ENCODE peak calls at places on chromosomes 3 and 15, in ten cellular contexts. E is OCI-LY7; U is CD8-positive, alpha-beta memory T cell; G is trophoblast cell; T is tibial nerve; Y is left ventricle myocardium inferior; K is H9; X is heart right ventricle; M is Panc1; Z is gastrocnemius medialis. N is an unnamed sample.

GRCh38 chr15:57424628-57425405 is 48.5 kb downstream of the CGNL1 start:
- DNase-seq in G (peak; percentile 31), M (no peak), Y (no peak), Z (peak; percentile 23), K (no peak), E (no peak), T (no peak), U (no peak), X (no peak), N (no peak)

GRCh38 chr15:66835558-66835878 is 133.5 kb downstream of the SMAD6 start:
- DNase-seq in T (no peak), X (no peak), Y (no peak), Z (no peak), M (no peak), U (no peak), E (peak; percentile 70), K (no peak), G (no peak), N (no peak)

GRCh38 chr3:182621435-182622240 is 171.7 kb upstream of the ATP11B start:
- DNase-seq in E (peak; percentile 28), T (no peak), M (no peak), K (no peak), Y (no peak), X (no peak), Z (no peak), G (no peak), U (no peak), N (no peak)

GRCh38 chr3:108311797-108312196 is 15.4 kb downstream of the HHLA2 start:
- DNase-seq in K (peak; percentile 36), G (peak; percentile 20), T (no peak), Y (no peak), U (no peak), Z (no peak), X (no peak), E (no peak), M (no peak), N (no peak)

GRCh38 chr3:172550347-172550943 is 27.2 kb upstream of the TNFSF10 start:
- DNase-seq in E (no peak), K (no peak), Z (no peak), G (no peak), T (no peak), X (no peak), Y (no peak), M (no peak), U (no peak), N (peak; percentile 46)

GRCh38 chr3:59277201-59277600 is 227.4 kb upstream of the CFAP20DC start:
- DNase-seq in Y (no peak), M (no peak), K (no peak), T (no peak), X (no peak), G (no peak), E (no peak), Z (no peak), U (no peak), N (no peak)

GRCh38 chr3:104126864-104127553 is 1239.7 kb upstream of the ALCAM start:
- DNase-seq in T (no peak), G (no peak), Y (no peak), U (no peak), Z (no peak), M (no peak), K (no peak), E (no peak), X (no peak), N (no peak)

GRCh38 chr15:46815765-46816164 is 901.5 kb upstream of the SEMA6D start:
- DNase-seq in Y (peak; percentile 14), G (no peak), M (no peak), Z (no peak), E (no peak), K (no peak), X (peak; percentile 7), U (no peak), T (no peak), N (no peak)

GRCh38 chr3:61903931-61904657 is 342.7 kb downstream of the PTPRG start:
- DNase-seq in G (no peak), M (no peak), U (no peak), Y (peak; percentile 27), T (peak; percentile 24), K (no peak), Z (peak; percentile 53), X (no peak), E (no peak), N (no peak)

GRCh38 chr3:153284282-153284938 is 122.4 kb downstream of the RAP2B start:
- DNase-seq in U (no peak), M (no peak), G (peak; percentile 51), E (peak; percentile 16), Z (peak; percentile 46), K (no peak), X (no peak), T (peak; percentile 79), Y (no peak), N (peak; percentile 59)

GRCh38 chr3:45417949-45418847 is 29.8 kb downstream of the LARS2 start:
- DNase-seq in Z (no peak), X (no peak), Y (no peak), T (no peak), M (no peak), U (no peak), G (no peak), E (no peak), K (no peak), N (no peak)

GRCh38 chr15:80942746-80943565 is 46.7 kb downstream of the MESD start:
- DNase-seq in M (no peak), X (no peak), Y (peak; percentile 42), E (no peak), U (no peak), G (peak; percentile 87), K (no peak), Z (peak; percentile 36), T (no peak), N (peak; percentile 69)

GRCh38 chr3:48469046-48469915 is 22.7 kb downstream of the ATRIP start:
- DNase-seq in Y (no peak), T (no peak), K (no peak), X (no peak), M (no peak), E (no peak), G (no peak), Z (peak; percentile 17), U (no peak), N (no peak)
- H3K4me1 ChIP-seq in Y (peaks cover 95% of the 10 kb centered on the region), T (peaks cover 65% of the 10 kb centered on the region), K (peaks cover 3% of the 10 kb centered on the region), X (peaks cover 92% of the 10 kb centered on the region), M (peaks cover 17% of the 10 kb centered on the region), E (peaks cover 72% of the 10 kb centered on the region), G (peaks cover 21% of the 10 kb centered on the region), Z (peaks cover 55% of the 10 kb centered on the region), U (peaks cover 78% of the 10 kb centered on the region), N (peaks cover 10% of the 10 kb centered on the region)

GRCh38 chr3:73601031-73601430 is 23.7 kb downstream of the PDZRN3 start:
- DNase-seq in Y (no peak), T (no peak), M (no peak), G (no peak), Z (no peak), E (no peak), X (no peak), U (no peak), K (no peak), N (no peak)
- H3K4me1 ChIP-seq in Y (peaks cover 94% of the 10 kb centered on the region), T (peaks cover 20% of the 10 kb centered on the region), M (no peaks in the 10 kb centered on the region), G (peaks cover 19% of the 10 kb centered on the region), Z (peaks cover 56% of the 10 kb centered on the region), E (no peaks in the 10 kb centered on the region), X (peaks cover 82% of the 10 kb centered on the region), U (no peaks in the 10 kb centered on the region), K (no peaks in the 10 kb centered on the region), N (peaks cover 33% of the 10 kb centered on the region)

GRCh38 chr3:31945738-31946052 is 35.4 kb downstream of the OSBPL10 start:
- DNase-seq in X (no peak), M (no peak), Y (no peak), Z (no peak), E (no peak), K (no peak), G (no peak), U (no peak), T (peak; percentile 43), N (no peak)

GRCh38 chr3:31943041-31943440 is 38.0 kb downstream of the OSBPL10 start:
- DNase-seq in G (no peak), X (no peak), Y (no peak), E (no peak), U (no peak), K (no peak), M (no peak), T (no peak), Z (no peak), N (no peak)

GRCh38 chr3:31941230-31941632 is 39.8 kb downstream of the OSBPL10 start:
- DNase-seq in E (no peak), U (no peak), X (peak; percentile 33), G (no peak), K (no peak), T (no peak), M (no peak), Y (no peak), Z (no peak), N (no peak)

GRCh38 chr3:31946484-31947081 is 34.5 kb downstream of the OSBPL10 start:
- DNase-seq in M (no peak), G (peak; percentile 61), X (no peak), E (peak; percentile 82), U (no peak), Z (peak; percentile 25), Y (no peak), T (no peak), K (no peak), N (no peak)

DNA sequence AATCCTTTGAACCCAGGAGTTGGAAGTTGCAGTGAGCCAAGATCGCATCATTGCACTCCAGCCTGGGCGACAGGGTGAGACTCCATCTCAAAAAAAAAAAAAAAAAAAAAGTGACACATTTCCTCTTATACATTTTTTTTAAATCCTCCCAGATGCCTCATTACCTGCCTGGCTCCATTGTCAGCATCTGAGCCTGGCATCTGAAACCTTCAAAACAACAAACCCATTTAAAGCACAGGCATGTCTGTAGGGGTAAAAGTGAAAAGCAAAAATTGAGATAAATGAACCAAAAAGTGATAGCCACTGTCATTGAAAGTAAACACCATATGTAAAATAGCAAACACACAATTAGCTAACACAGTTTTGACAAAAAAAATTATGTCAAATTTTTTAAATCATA is 38.6 kb downstream of the OSBPL10 start:
- DNase-seq in G (no peak), X (no peak), E (peak; percentile 64), M (no peak), Z (no peak), Y (no peak), K (no peak), T (no peak), U (no peak), N (no peak)
- H3K4me1 ChIP-seq in G (peaks cover 16% of the 10 kb centered on the region), X (peaks cover 37% of the 10 kb centered on the region), E (peaks cover 99% of the 10 kb centered on the region), M (peaks cover 20% of the 10 kb centered on the region), Z (peaks cover 2% of the 10 kb centered on the region), Y (peaks cover 41% of the 10 kb centered on the region), K (peaks cover 18% of the 10 kb centered on the region), T (no peaks in the 10 kb centered on the region), U (no peaks in the 10 kb centered on the region), N (peaks cover 5% of the 10 kb centered on the region)

GRCh38 chr3:114792159-114792918 is 354.7 kb downstream of the ZBTB20 start:
- DNase-seq in U (no peak), T (no peak), Y (no peak), Z (no peak), X (no peak), M (no peak), G (no peak), E (no peak), K (no peak), N (no peak)
- H3K4me1 ChIP-seq in U (no peaks in the 10 kb centered on the region), T (no peaks in the 10 kb centered on the region), Y (peaks cover 23% of the 10 kb centered on the region), Z (no peaks in the 10 kb centered on the region), X (peaks cover 11% of the 10 kb centered on the region), M (no peaks in the 10 kb centered on the region), G (no peaks in the 10 kb centered on the region), E (no peaks in the 10 kb centered on the region), K (no peaks in the 10 kb centered on the region), N (no peaks in the 10 kb centered on the region)

GRCh38 chr3:177066068-177066467 is 131.2 kb downstream of the TBL1XR1 start:
- DNase-seq in K (no peak), U (no peak), Z (no peak), Y (no peak), T (no peak), M (no peak), G (no peak), X (no peak), E (no peak), N (no peak)
- H3K4me1 ChIP-seq in K (no peaks in the 10 kb centered on the region), U (peaks cover 20% of the 10 kb centered on the region), Z (peaks cover 72% of the 10 kb centered on the region), Y (peaks cover 73% of the 10 kb centered on the region), T (no peaks in the 10 kb centered on the region), M (peaks cover 42% of the 10 kb centered on the region), G (no peaks in the 10 kb centered on the region), X (peaks cover 71% of the 10 kb centered on the region), E (peaks cover 47% of the 10 kb centered on the region), N (peaks cover 9% of the 10 kb centered on the region)

N was measured in uterus.